ENCODE peak calls at places on chromosomes 11 and 22, in eight cellular contexts. One of them, this sample, is unnamed.
A peak's percentile ranks its signal among the peaks of the same experiment; 100 is the strongest.

GRCh38 chr22:19715286-19715939 is 1.1 kb downstream of the SEPTIN5 start:
- DNase-seq in AG04450: no peak
- DNase-seq in dorsolateral prefrontal cortex: no peak
- DNase-seq in Panc1: no peak
- DNase-seq in GM12878: no peak
- DNase-seq in psoas muscle: no peak
- DNase-seq in ovary: no peak
- DNase-seq in adrenal gland: no peak
- DNase-seq in this sample: peak; percentile 13

GRCh38 chr11:28535677-28536076 is 427.5 kb downstream of the METTL15 start:
- DNase-seq in AG04450: no peak
- DNase-seq in dorsolateral prefrontal cortex: no peak
- DNase-seq in Panc1: no peak
- DNase-seq in GM12878: no peak
- DNase-seq in psoas muscle: no peak
- DNase-seq in ovary: no peak
- DNase-seq in adrenal gland: no peak
- DNase-seq in this sample: no peak

GRCh38 chr11:76688146-76688545 is 17.6 kb upstream of the LRRC32 start:
- DNase-seq in AG04450: no peak
- DNase-seq in dorsolateral prefrontal cortex: no peak
- DNase-seq in Panc1: no peak
- DNase-seq in GM12878: no peak
- DNase-seq in psoas muscle: no peak
- DNase-seq in ovary: no peak
- DNase-seq in adrenal gland: no peak
- DNase-seq in this sample: no peak

GRCh38 chr11:120091121-120091520 is 46.8 kb downstream of the TRIM29 start:
- DNase-seq in AG04450: no peak
- DNase-seq in dorsolateral prefrontal cortex: no peak
- DNase-seq in Panc1: no peak
- DNase-seq in GM12878: no peak
- DNase-seq in psoas muscle: no peak
- DNase-seq in ovary: no peak
- DNase-seq in adrenal gland: no peak
- DNase-seq in this sample: no peak

GRCh38 chr22:40428796-40429195 is 58.4 kb downstream of the SGSM3 start:
- DNase-seq in AG04450: no peak
- DNase-seq in dorsolateral prefrontal cortex: no peak
- DNase-seq in Panc1: no peak
- DNase-seq in GM12878: no peak
- DNase-seq in psoas muscle: no peak
- DNase-seq in ovary: no peak
- DNase-seq in adrenal gland: no peak
- DNase-seq in this sample: no peak

GRCh38 chr22:33095661-33096060 is 37.5 kb upstream of the SYN3 start:
- DNase-seq in AG04450: no peak
- DNase-seq in dorsolateral prefrontal cortex: no peak
- DNase-seq in Panc1: no peak
- DNase-seq in GM12878: no peak
- DNase-seq in psoas muscle: no peak
- DNase-seq in ovary: no peak
- DNase-seq in adrenal gland: no peak
- DNase-seq in this sample: no peak

GRCh38 chr22:29744902-29745301 is 21.9 kb downstream of the ZMAT5 start:
- DNase-seq in AG04450: peak; percentile 15
- DNase-seq in dorsolateral prefrontal cortex: no peak
- DNase-seq in Panc1: no peak
- DNase-seq in GM12878: no peak
- DNase-seq in psoas muscle: peak; percentile 94
- DNase-seq in ovary: no peak
- DNase-seq in adrenal gland: no peak
- DNase-seq in this sample: peak; percentile 14

GRCh38 chr11:2091112-2091746 is 48.0 kb downstream of the IGF2 start:
- DNase-seq in AG04450: no peak
- DNase-seq in dorsolateral prefrontal cortex: no peak
- DNase-seq in Panc1: no peak
- DNase-seq in GM12878: no peak
- DNase-seq in psoas muscle: no peak
- DNase-seq in ovary: no peak
- DNase-seq in adrenal gland: peak; percentile 5
- DNase-seq in this sample: no peak

GRCh38 chr11:106765849-106766248 is 252.4 kb downstream of the GUCY1A2 start:
- DNase-seq in AG04450: no peak
- DNase-seq in dorsolateral prefrontal cortex: no peak
- DNase-seq in Panc1: no peak
- DNase-seq in GM12878: no peak
- DNase-seq in psoas muscle: no peak
- DNase-seq in ovary: no peak
- DNase-seq in adrenal gland: no peak
- DNase-seq in this sample: no peak

GRCh38 chr11:126193038-126193478 is 18.4 kb downstream of the RPUSD4 start:
- DNase-seq in AG04450: no peak
- DNase-seq in dorsolateral prefrontal cortex: no peak
- DNase-seq in Panc1: no peak
- DNase-seq in GM12878: no peak
- DNase-seq in psoas muscle: no peak
- DNase-seq in ovary: no peak
- DNase-seq in adrenal gland: no peak
- DNase-seq in this sample: no peak

GRCh38 chr22:35449829-35450689 is 50.1 kb downstream of the MCM5 start:
- DNase-seq in AG04450: no peak
- DNase-seq in dorsolateral prefrontal cortex: no peak
- DNase-seq in Panc1: no peak
- DNase-seq in GM12878: no peak
- DNase-seq in psoas muscle: no peak
- DNase-seq in ovary: no peak
- DNase-seq in adrenal gland: no peak
- DNase-seq in this sample: no peak

GRCh38 chr11:119448380-119448779 is 25.4 kb upstream of the THY1 start:
- DNase-seq in AG04450: no peak
- DNase-seq in dorsolateral prefrontal cortex: no peak
- DNase-seq in Panc1: no peak
- DNase-seq in GM12878: no peak
- DNase-seq in psoas muscle: no peak
- DNase-seq in ovary: no peak
- DNase-seq in adrenal gland: no peak
- DNase-seq in this sample: no peak

GRCh38 chr22:33835196-33835788 is 85.0 kb downstream of the LARGE1 start:
- DNase-seq in AG04450: no peak
- DNase-seq in dorsolateral prefrontal cortex: no peak
- DNase-seq in Panc1: no peak
- DNase-seq in GM12878: no peak
- DNase-seq in psoas muscle: peak; percentile 57
- DNase-seq in ovary: no peak
- DNase-seq in adrenal gland: no peak
- DNase-seq in this sample: no peak

GRCh38 chr11:67545280-67545679 is 22.0 kb upstream of the CABP2 start:
- DNase-seq in AG04450: no peak
- DNase-seq in dorsolateral prefrontal cortex: no peak
- DNase-seq in Panc1: no peak
- DNase-seq in GM12878: no peak
- DNase-seq in psoas muscle: no peak
- DNase-seq in ovary: no peak
- DNase-seq in adrenal gland: peak; percentile 35
- DNase-seq in this sample: no peak

GRCh38 chr11:118910309-118911112 is 15.2 kb downstream of the BCL9L start:
- DNase-seq in AG04450: peak; percentile 81
- DNase-seq in dorsolateral prefrontal cortex: no peak
- DNase-seq in Panc1: no peak
- DNase-seq in GM12878: no peak
- DNase-seq in psoas muscle: peak; percentile 90
- DNase-seq in ovary: peak; percentile 84
- DNase-seq in adrenal gland: peak; percentile 87
- DNase-seq in this sample: peak; percentile 48

GRCh38 chr11:69818243-69819108 is 740 bp downstream of the FGF3 start:
- DNase-seq in AG04450: no peak
- DNase-seq in dorsolateral prefrontal cortex: no peak
- DNase-seq in Panc1: no peak
- DNase-seq in GM12878: no peak
- DNase-seq in psoas muscle: no peak
- DNase-seq in ovary: no peak
- DNase-seq in adrenal gland: no peak
- DNase-seq in this sample: no peak

GRCh38 chr11:121671276-121672168 is 218.8 kb upstream of the SORL1-AS1 start:
- DNase-seq in AG04450: no peak
- DNase-seq in dorsolateral prefrontal cortex: no peak
- DNase-seq in Panc1: no peak
- DNase-seq in GM12878: no peak
- DNase-seq in psoas muscle: no peak
- DNase-seq in ovary: peak; percentile 43
- DNase-seq in adrenal gland: no peak
- DNase-seq in this sample: no peak

GRCh38 chr11:11157201-11157600 is 195.8 kb downstream of the CSNK2A3 start:
- DNase-seq in AG04450: no peak
- DNase-seq in dorsolateral prefrontal cortex: no peak
- DNase-seq in Panc1: no peak
- DNase-seq in GM12878: no peak
- DNase-seq in psoas muscle: no peak
- DNase-seq in ovary: no peak
- DNase-seq in adrenal gland: no peak
- DNase-seq in this sample: peak; percentile 60
- TF ChIP-seq CTCF in AG04450: peak; percentile 59
- TF ChIP-seq CTCF in dorsolateral prefrontal cortex: no peak
- TF ChIP-seq CTCF in Panc1: peak; percentile 82
- TF ChIP-seq CTCF in GM12878: peak; percentile 30
- TF ChIP-seq CTCF in psoas muscle: peak; percentile 47
- TF ChIP-seq CTCF in ovary: no peak
- TF ChIP-seq CTCF in adrenal gland: no peak
- TF ChIP-seq CTCF in this sample: peak; percentile 39

DNA sequence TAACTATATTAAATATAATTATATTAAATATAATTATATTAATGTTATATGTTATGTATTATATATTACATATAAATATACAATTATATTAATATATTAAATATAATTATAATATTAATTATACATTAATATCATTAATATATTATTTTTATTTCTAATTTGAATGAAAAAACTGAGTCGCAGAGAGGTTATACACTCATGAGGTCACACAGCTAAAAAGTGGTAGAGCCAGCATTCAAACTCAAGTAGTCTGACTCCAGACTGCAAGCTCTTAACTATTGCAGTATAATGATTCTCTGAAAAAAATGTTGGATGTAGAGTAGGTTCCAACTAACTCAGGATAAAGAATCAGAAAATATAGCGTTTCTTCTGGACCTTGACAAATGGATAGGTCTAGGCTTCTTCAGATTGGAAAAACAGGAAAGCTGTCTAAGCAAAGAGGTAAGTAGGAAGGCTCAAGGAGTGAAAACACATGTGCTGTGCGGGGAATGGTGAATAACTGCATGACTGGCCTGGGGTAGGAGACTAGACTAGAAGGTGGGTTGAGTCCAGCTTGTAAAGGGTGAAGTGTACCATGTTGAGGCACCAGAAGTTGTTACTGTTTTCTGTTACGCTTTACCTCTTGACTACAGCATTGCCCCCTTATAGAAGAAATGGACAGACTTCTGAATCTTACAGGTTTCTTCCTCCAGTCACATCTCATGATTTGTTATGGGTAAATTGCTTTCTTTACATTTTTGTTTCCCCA is 80.3 kb downstream of the TRIM44 start:
- DNase-seq in AG04450: no peak
- DNase-seq in dorsolateral prefrontal cortex: no peak
- DNase-seq in Panc1: no peak
- DNase-seq in GM12878: no peak
- DNase-seq in psoas muscle: no peak
- DNase-seq in ovary: no peak
- DNase-seq in adrenal gland: no peak
- DNase-seq in this sample: no peak
- TF ChIP-seq CTCF in AG04450: no peak
- TF ChIP-seq CTCF in dorsolateral prefrontal cortex: no peak
- TF ChIP-seq CTCF in Panc1: no peak
- TF ChIP-seq CTCF in GM12878: no peak
- TF ChIP-seq CTCF in psoas muscle: no peak
- TF ChIP-seq CTCF in ovary: no peak
- TF ChIP-seq CTCF in adrenal gland: no peak
- TF ChIP-seq CTCF in this sample: no peak

GRCh38 chr11:97815667-97816066 is 1205.1 kb upstream of the CNTN5 start:
- DNase-seq in AG04450: no peak
- DNase-seq in dorsolateral prefrontal cortex: no peak
- DNase-seq in Panc1: no peak
- DNase-seq in GM12878: no peak
- DNase-seq in psoas muscle: no peak
- DNase-seq in ovary: no peak
- DNase-seq in adrenal gland: no peak
- DNase-seq in this sample: no peak
- TF ChIP-seq CTCF in AG04450: no peak
- TF ChIP-seq CTCF in dorsolateral prefrontal cortex: no peak
- TF ChIP-seq CTCF in Panc1: no peak
- TF ChIP-seq CTCF in GM12878: no peak
- TF ChIP-seq CTCF in psoas muscle: no peak
- TF ChIP-seq CTCF in ovary: no peak
- TF ChIP-seq CTCF in adrenal gland: no peak
- TF ChIP-seq CTCF in this sample: no peak

GRCh38 chr11:45617886-45618601 is 47.4 kb downstream of the CHST1 start:
- DNase-seq in AG04450: no peak
- DNase-seq in dorsolateral prefrontal cortex: no peak
- DNase-seq in Panc1: no peak
- DNase-seq in GM12878: no peak
- DNase-seq in psoas muscle: no peak
- DNase-seq in ovary: no peak
- DNase-seq in adrenal gland: no peak
- DNase-seq in this sample: no peak

GRCh38 chr11:45616802-45617549 is 48.4 kb downstream of the CHST1 start:
- DNase-seq in AG04450: no peak
- DNase-seq in dorsolateral prefrontal cortex: no peak
- DNase-seq in Panc1: no peak
- DNase-seq in GM12878: no peak
- DNase-seq in psoas muscle: no peak
- DNase-seq in ovary: no peak
- DNase-seq in adrenal gland: no peak
- DNase-seq in this sample: no peak

GRCh38 chr11:45618897-45619296 is 46.5 kb downstream of the CHST1 start:
- DNase-seq in AG04450: no peak
- DNase-seq in dorsolateral prefrontal cortex: no peak
- DNase-seq in Panc1: no peak
- DNase-seq in GM12878: no peak
- DNase-seq in psoas muscle: no peak
- DNase-seq in ovary: no peak
- DNase-seq in adrenal gland: no peak
- DNase-seq in this sample: no peak

GRCh38 chr11:45614196-45614828 is 51.1 kb downstream of the CHST1 start:
- DNase-seq in AG04450: no peak
- DNase-seq in dorsolateral prefrontal cortex: no peak
- DNase-seq in Panc1: no peak
- DNase-seq in GM12878: no peak
- DNase-seq in psoas muscle: no peak
- DNase-seq in ovary: no peak
- DNase-seq in adrenal gland: no peak
- DNase-seq in this sample: no peak

GRCh38 chr11:45615182-45615792 is 50.1 kb downstream of the CHST1 start:
- DNase-seq in AG04450: no peak
- DNase-seq in dorsolateral prefrontal cortex: no peak
- DNase-seq in Panc1: no peak
- DNase-seq in GM12878: no peak
- DNase-seq in psoas muscle: no peak
- DNase-seq in ovary: no peak
- DNase-seq in adrenal gland: no peak
- DNase-seq in this sample: no peak
- TF ChIP-seq CTCF in AG04450: no peak
- TF ChIP-seq CTCF in dorsolateral prefrontal cortex: no peak
- TF ChIP-seq CTCF in Panc1: no peak
- TF ChIP-seq CTCF in GM12878: no peak
- TF ChIP-seq CTCF in psoas muscle: no peak
- TF ChIP-seq CTCF in ovary: no peak
- TF ChIP-seq CTCF in adrenal gland: no peak
- TF ChIP-seq CTCF in this sample: no peak

GRCh38 chr11:46669606-46670243 is 30.7 kb downstream of the ARHGAP1 start:
- DNase-seq in AG04450: no peak
- DNase-seq in dorsolateral prefrontal cortex: no peak
- DNase-seq in Panc1: no peak
- DNase-seq in GM12878: no peak
- DNase-seq in psoas muscle: no peak
- DNase-seq in ovary: no peak
- DNase-seq in adrenal gland: no peak
- DNase-seq in this sample: no peak
- TF ChIP-seq CTCF in AG04450: peak; percentile 24
- TF ChIP-seq CTCF in dorsolateral prefrontal cortex: peak; percentile 37
- TF ChIP-seq CTCF in Panc1: no peak
- TF ChIP-seq CTCF in GM12878: peak; percentile 4
- TF ChIP-seq CTCF in psoas muscle: peak; percentile 43
- TF ChIP-seq CTCF in ovary: no peak
- TF ChIP-seq CTCF in adrenal gland: peak; percentile 28
- TF ChIP-seq CTCF in this sample: peak; percentile 10

This sample was measured in glutamatergic neuron.